ENCODE peak calls at places on chromosomes 3 and 15, in eight cellular contexts. A, Y, T, E, L, S, C and F are unnamed samples.

GRCh38 chr3:42055291-42055690 is 35.9 kb upstream of the TRAK1 start:
- DNase-seq in A (no peak), Y (no peak), T (no peak), E (no peak), L (no peak), S (no peak), C (no peak), F (no peak)

GRCh38 chr15:81091889-81092558 is 42.0 kb upstream of the CFAP161 start:
- DNase-seq in A (peak; percentile 86), Y (peak; percentile 68), T (no peak), E (peak; percentile 96), L (peak; percentile 45), S (peak; percentile 73), C (no peak), F (no peak)

GRCh38 chr3:13420051-13420816 is at the start of gene NUP210:
- DNase-seq in A (no peak), Y (no peak), T (peak; percentile 91), E (no peak), L (no peak), S (peak; percentile 48), C (peak; percentile 52), F (peak; percentile 95)

GRCh38 chr3:12822725-12823373 is 18.5 kb downstream of the RPL32 start:
- DNase-seq in A (no peak), Y (no peak), T (no peak), E (peak; percentile 29), L (no peak), S (no peak), C (no peak), F (no peak)

GRCh38 chr3:14890470-14890869 is 56.9 kb upstream of the NR2C2 start:
- DNase-seq in A (no peak), Y (no peak), T (no peak), E (no peak), L (no peak), S (no peak), C (no peak), F (no peak)

GRCh38 chr3:169060037-169060436 is 603.5 kb downstream of the MECOM start:
- DNase-seq in A (no peak), Y (no peak), T (no peak), E (no peak), L (no peak), S (no peak), C (no peak), F (no peak)

GRCh38 chr3:36989000-36989399 is 3.9 kb downstream of the EPM2AIP1 start:
- DNase-seq in A (no peak), Y (no peak), T (no peak), E (no peak), L (no peak), S (no peak), C (no peak), F (no peak)

GRCh38 chr3:64342940-64343691 is 117.8 kb upstream of the PRICKLE2 start:
- DNase-seq in A (peak; percentile 78), Y (no peak), T (no peak), E (peak; percentile 87), L (no peak), S (no peak), C (no peak), F (no peak)

GRCh38 chr3:171088984-171089754 is 62.6 kb upstream of the SLC2A2 start:
- DNase-seq in A (peak; percentile 48), Y (no peak), T (no peak), E (peak; percentile 88), L (no peak), S (no peak), C (no peak), F (no peak)

GRCh38 chr15:73286356-73286755 is 82.4 kb downstream of the HCN4 start:
- DNase-seq in A (no peak), Y (no peak), T (no peak), E (no peak), L (no peak), S (no peak), C (no peak), F (no peak)

GRCh38 chr3:17808994-17809393 is 66.6 kb upstream of the TBC1D5 start:
- DNase-seq in A (no peak), Y (no peak), T (no peak), E (peak; percentile 23), L (no peak), S (no peak), C (no peak), F (no peak)

GRCh38 chr3:149067792-149068352 is 18.5 kb downstream of the HLTF start:
- DNase-seq in A (no peak), Y (no peak), T (no peak), E (no peak), L (no peak), S (no peak), C (no peak), F (no peak)

GRCh38 chr15:99452728-99453643 is 112.8 kb upstream of the MEF2A start:
- DNase-seq in A (no peak), Y (peak; percentile 96), T (peak; percentile 85), E (peak; percentile 62), L (no peak), S (peak; percentile 71), C (peak; percentile 76), F (peak; percentile 81)

GRCh38 chr3:108091498-108092259 is 848 bp upstream of the CD47 start:
- DNase-seq in A (no peak), Y (no peak), T (no peak), E (no peak), L (no peak), S (no peak), C (no peak), F (no peak)

GRCh38 chr3:59862686-59863085 is 812.9 kb upstream of the CFAP20DC start:
- DNase-seq in A (peak; percentile 45), Y (no peak), T (no peak), E (peak; percentile 68), L (no peak), S (no peak), C (no peak), F (no peak)

GRCh38 chr3:198071602-198072285 is 111.7 kb downstream of the LMLN start:
- DNase-seq in A (peak; percentile 80), Y (no peak), T (no peak), E (peak; percentile 99), L (peak; percentile 93), S (no peak), C (peak; percentile 65), F (peak; percentile 18)

GRCh38 chr3:80018375-80018774 is 250.6 kb upstream of the ROBO1 start:
- DNase-seq in A (no peak), Y (no peak), T (no peak), E (peak; percentile 7), L (no peak), S (no peak), C (no peak), F (no peak)

GRCh38 chr3:179323197-179323901 is 518 bp downstream of the ZNF639 start:
- DNase-seq in A (peak; percentile 68), Y (peak; percentile 85), T (peak; percentile 79), E (peak; percentile 71), L (no peak), S (peak; percentile 67), C (peak; percentile 66), F (peak; percentile 82)

GRCh38 chr15:42175671-42176070 is 19.2 kb upstream of the PLA2G4F start:
- DNase-seq in A (no peak), Y (no peak), T (no peak), E (no peak), L (no peak), S (no peak), C (no peak), F (no peak)

GRCh38 chr15:77506311-77507150 is 85.8 kb downstream of the HMG20A start:
- DNase-seq in A (peak; percentile 45), Y (peak; percentile 92), T (no peak), E (peak; percentile 52), L (no peak), S (no peak), C (no peak), F (no peak)

DNA sequence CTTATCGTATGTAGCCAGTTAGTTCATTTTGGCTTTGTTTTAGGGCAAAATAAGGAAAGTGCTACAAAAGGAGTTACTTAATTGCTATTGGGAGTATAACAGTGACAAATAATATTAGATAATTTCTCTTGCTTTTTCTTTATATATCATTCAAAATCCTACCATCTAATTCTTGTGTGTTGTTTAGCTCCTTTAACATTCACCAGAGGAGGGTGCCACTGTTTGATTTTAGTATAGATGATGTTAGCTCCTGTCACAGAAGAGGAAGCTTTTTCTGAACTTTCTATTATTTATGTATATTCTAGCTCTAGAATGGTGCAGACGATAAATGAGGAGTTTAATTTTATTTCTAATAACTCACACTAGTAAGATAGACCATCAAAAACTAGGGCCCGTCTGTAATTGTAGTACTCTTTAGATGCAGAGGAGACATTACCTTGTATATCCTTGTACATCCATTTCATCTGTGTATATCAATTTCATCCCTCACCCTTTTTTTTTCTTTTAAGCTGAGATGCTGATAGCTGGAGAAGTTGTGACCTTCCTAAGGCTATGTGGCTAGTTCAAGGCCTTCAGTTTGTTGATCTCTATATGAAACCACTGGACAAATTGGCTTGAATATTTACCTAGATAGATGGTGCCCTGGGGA is 3.0 kb downstream of the PPM1L start:
- DNase-seq in A (no peak), Y (no peak), T (no peak), E (no peak), L (no peak), S (no peak), C (no peak), F (no peak)
- TF ChIP-seq CTCF in A (no peak), Y (no peak), T (no peak), E (no peak), L (peak; percentile 39), S (no peak), C (no peak), F (no peak)

DNA sequence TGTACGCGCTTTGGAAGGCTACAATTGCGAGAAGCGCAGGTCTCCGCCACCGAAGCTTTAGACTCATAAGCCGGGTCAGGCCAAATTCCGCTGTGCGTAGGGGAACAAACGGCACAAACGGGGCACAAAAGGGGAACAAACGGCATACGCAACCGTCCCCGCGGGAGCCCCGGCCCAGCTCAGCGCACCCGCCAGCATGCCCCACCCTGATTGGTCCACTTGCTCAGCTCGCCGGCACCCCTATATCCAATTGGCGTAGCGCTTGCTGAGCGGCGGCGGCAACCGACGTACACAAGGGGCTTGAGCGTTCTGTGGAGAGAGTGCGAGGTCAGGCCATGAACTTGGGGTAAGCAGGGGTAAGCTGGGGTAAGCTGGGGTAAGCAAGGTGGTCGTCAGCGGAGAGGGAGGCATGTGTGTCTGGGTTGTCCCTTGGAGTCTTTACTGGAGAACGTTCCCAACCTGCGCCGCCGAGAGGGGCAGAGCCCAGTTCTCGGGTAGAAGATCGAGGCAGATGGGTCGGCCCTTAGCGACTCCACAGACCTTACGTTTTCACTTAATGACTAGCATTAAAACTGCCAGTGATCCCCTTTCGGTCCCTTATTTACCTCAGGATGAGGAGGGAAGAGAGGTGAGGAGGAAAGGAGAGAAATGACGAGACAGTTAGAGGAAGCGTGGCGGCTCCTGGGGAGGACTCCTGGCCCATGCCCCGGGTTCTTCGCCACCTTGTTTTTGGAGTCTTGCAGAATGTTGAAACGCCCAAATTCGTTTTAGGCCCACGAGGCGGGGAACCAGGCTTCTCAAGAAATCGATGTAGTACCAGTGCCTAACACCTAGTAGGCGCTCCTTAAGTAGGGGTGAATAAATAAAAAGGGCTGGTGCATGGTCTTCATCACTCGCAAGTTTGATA is at the start of gene CCDC66:
- DNase-seq in A (peak; percentile 96), Y (peak; percentile 97), T (peak; percentile 95), E (peak; percentile 94), L (peak; percentile 60), S (peak; percentile 96), C (peak; percentile 94), F (peak; percentile 92)
- TF ChIP-seq CTCF in A (peak; percentile 81), Y (peak; percentile 60), T (peak; percentile 57), E (peak; percentile 75), L (peak; percentile 81), S (peak; percentile 60), C (peak; percentile 81), F (peak; percentile 70)

GRCh38 chr3:34106879-34107278 is 308.4 kb downstream of the PDCD6IP start:
- DNase-seq in A (no peak), Y (no peak), T (peak; percentile 22), E (peak; percentile 20), L (peak; percentile 12), S (no peak), C (no peak), F (peak; percentile 33)
- TF ChIP-seq CTCF in A (no peak), Y (peak; percentile 41), T (peak; percentile 53), E (peak; percentile 57), L (peak; percentile 60), S (no peak), C (peak; percentile 65), F (peak; percentile 39)

GRCh38 chr3:106208979-106209378 is 340.2 kb upstream of the CBLB start:
- DNase-seq in A (no peak), Y (no peak), T (no peak), E (peak; percentile 30), L (no peak), S (no peak), C (no peak), F (no peak)
- TF ChIP-seq CTCF in A (peak; percentile 42), Y (no peak), T (no peak), E (peak; percentile 29), L (no peak), S (no peak), C (no peak), F (no peak)